ENCODE peak calls at places on chromosome 5, in four cellular contexts. K is sigmoid colon, N is A549, O is left ventricle myocardium inferior. B is an unnamed sample.

GRCh38 chr5:20335978-20336377 is 348.0 kb upstream of the CDH18 start:
- DNase-seq in K (no peak), N (peak), O (no peak), B (no peak)

GRCh38 chr5:2284678-2285077 is 402.0 kb upstream of the IRX4 start:
- DNase-seq in K (peak), N (no peak), O (no peak), B (no peak)

GRCh38 chr5:39714036-39714698 is 289.4 kb upstream of the DAB2 start:
- DNase-seq in K (no peak), N (peak), O (no peak), B (peak)

GRCh38 chr5:174067499-174067898 is 22.0 kb downstream of the NSG2 start:
- DNase-seq in K (no peak), N (no peak), O (no peak), B (no peak)

GRCh38 chr5:134512661-134512999 is 12.8 kb upstream of the JADE2 start:
- DNase-seq in K (no peak), N (no peak), O (no peak), B (no peak)

GRCh38 chr5:141695627-141696180 is 13.7 kb upstream of the ARAP3 start:
- DNase-seq in K (no peak), N (no peak), O (peak), B (peak)

GRCh38 chr5:133225671-133226152 is 173.9 kb downstream of the HSPA4 start:
- DNase-seq in K (peak), N (no peak), O (no peak), B (no peak)

GRCh38 chr5:42785756-42786155 is 25.9 kb downstream of the SELENOP start:
- DNase-seq in K (no peak), N (no peak), O (no peak), B (no peak)

GRCh38 chr5:118598311-118598710 is 390.0 kb downstream of the DTWD2 start:
- DNase-seq in K (no peak), N (no peak), O (no peak), B (no peak)

GRCh38 chr5:64160196-64160595 is 5.4 kb upstream of the RNF180 start:
- DNase-seq in K (no peak), N (no peak), O (no peak), B (no peak)

GRCh38 chr5:93995126-93995621 is 253.8 kb upstream of the POU5F2 start:
- DNase-seq in K (no peak), N (no peak), O (no peak), B (peak)

GRCh38 chr5:417765-418559 is 25.0 kb upstream of the EXOC3 start:
- DNase-seq in K (no peak), N (no peak), O (no peak), B (peak)

GRCh38 chr5:72842816-72843215 is 26.4 kb downstream of the TNPO1 start:
- DNase-seq in K (no peak), N (peak), O (no peak), B (no peak)

GRCh38 chr5:28779161-28779754 is 1740.9 kb upstream of the CDH9 start:
- DNase-seq in K (no peak), N (peak), O (no peak), B (no peak)

GRCh38 chr5:118990582-118990981 is 2.2 kb upstream of the DTWD2 start:
- DNase-seq in K (no peak), N (no peak), O (no peak), B (no peak)

GRCh38 chr5:110663525-110663924 is 62.9 kb downstream of the TMEM232 start:
- DNase-seq in K (no peak), N (no peak), O (no peak), B (no peak)

GRCh38 chr5:53326420-53327153 is 153.8 kb upstream of the FST start:
- DNase-seq in K (no peak), N (no peak), O (no peak), B (peak)

GRCh38 chr5:35483797-35484196 is 133.9 kb upstream of the SPEF2 start:
- DNase-seq in K (no peak), N (no peak), O (no peak), B (no peak)

GRCh38 chr5:83856898-83857297 is 136.2 kb upstream of the HAPLN1 start:
- DNase-seq in K (no peak), N (no peak), O (no peak), B (peak)

GRCh38 chr5:168583742-168584482 is 4.7 kb upstream of the PANK3 start:
- DNase-seq in K (no peak), N (no peak), O (no peak), B (no peak)

GRCh38 chr5:19401032-19401431 is 587.0 kb downstream of the CDH18 start:
- DNase-seq in K (no peak), N (no peak), O (no peak), B (no peak)

GRCh38 chr5:143116817-143117216 is 286.7 kb downstream of the NR3C1 start:
- DNase-seq in K (no peak), N (no peak), O (no peak), B (no peak)

GRCh38 chr5:143117821-143118220 is 285.7 kb downstream of the NR3C1 start:
- DNase-seq in K (no peak), N (no peak), O (no peak), B (no peak)

GRCh38 chr5:143119881-143120341 is 283.6 kb downstream of the NR3C1 start:
- DNase-seq in K (no peak), N (no peak), O (no peak), B (no peak)

GRCh38 chr5:143119301-143119769 is 284.2 kb downstream of the NR3C1 start:
- DNase-seq in K (no peak), N (no peak), O (no peak), B (peak)

GRCh38 chr5:143118222-143118621 is 285.3 kb downstream of the NR3C1 start:
- DNase-seq in K (no peak), N (no peak), O (no peak), B (no peak)
- TF ChIP-seq CTCF in K (no peak), N (no peak), O (no peak), B (no peak)

DNA sequence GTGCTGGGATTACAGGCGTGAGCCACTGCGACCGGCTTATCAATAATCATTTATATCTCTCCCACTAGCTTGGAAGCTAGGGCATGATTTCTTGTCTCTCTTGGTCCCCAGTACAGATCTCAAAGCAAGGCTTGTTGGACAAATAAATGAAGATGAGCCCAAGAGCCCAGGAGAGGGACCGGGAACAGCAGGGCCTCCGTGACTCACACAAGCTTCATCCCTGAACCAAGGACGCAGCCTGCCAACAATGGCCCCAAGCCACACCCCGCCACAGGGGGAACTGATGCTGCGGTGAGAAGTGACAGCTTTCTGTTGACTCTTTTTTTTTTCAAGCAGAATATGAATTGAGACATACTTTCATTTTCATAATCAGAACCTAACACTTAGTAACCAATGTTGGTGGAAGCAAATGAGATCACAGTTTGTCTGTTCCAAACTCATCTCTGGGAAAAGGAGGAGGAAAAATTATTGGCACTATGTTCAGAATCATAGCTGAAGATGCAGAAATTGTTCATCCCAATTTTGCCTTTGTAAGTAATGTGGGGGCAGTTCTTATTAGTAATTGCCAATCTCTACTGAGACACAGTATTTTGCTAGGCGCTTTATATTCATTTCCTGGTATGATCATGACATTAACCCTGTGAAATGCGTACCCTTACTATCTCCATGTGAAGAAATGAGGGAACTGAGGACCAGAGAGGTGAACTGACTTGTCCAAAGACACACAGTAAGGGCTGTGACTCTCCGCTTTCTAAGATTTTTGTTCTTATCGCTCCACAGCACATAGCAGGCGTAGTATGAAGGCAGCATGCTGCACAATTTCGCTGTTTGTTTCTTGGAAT is 6.6 kb upstream of the DUSP1 start:
- DNase-seq in K (peak), N (peak), O (peak), B (peak)
- H3K4me3 ChIP-seq in K (no peak), N (peak), O (no peak), B (peak)

GRCh38 chr5:116388564-116389258 is 185.9 kb downstream of the SEMA6A start:
- DNase-seq in K (no peak), N (no peak), O (no peak), B (no peak)
- TF ChIP-seq CTCF in K (no peak), N (no peak), O (peak), B (no peak)

DNA sequence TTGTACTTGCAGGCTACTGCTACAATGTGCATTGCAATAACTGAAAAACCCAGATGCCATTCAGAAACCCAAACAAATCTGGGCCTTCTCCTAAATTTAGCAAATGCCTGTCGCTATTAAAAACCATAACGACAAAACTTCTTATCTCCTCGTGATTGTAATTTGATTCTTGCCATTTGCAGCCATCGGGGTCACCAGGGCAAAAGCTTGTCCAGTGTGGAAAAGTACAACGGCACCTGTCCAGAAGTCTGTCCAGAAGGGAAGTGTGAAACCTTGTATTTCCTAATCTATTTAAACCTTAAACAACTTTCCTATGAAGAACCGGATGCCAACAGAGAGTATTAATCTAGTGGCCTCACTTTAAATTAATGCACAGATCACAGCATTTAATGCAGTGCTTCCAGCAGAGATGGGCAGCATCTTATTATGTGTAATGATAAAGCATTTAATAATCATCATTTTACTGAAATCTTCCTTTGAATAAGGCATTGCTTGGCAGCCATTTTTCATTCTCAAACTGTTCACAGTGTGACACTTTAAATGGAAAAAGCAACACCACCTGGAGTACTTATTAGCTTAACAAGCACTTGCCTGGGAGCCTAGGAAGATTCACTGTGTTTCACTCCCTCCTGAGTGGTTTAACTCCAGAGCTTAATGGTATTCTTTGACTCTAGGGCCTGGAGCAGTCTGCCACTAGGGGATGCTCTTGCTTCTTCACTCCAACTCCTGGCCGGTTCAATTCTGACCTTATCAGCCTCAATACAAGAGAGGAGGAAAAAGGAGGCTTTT is 4.9 kb upstream of the C7 start:
- DNase-seq in K (peak), N (peak), O (peak), B (peak)
- H3K4me3 ChIP-seq in K (no peak), N (no peak), O (no peak), B (no peak)

DNA sequence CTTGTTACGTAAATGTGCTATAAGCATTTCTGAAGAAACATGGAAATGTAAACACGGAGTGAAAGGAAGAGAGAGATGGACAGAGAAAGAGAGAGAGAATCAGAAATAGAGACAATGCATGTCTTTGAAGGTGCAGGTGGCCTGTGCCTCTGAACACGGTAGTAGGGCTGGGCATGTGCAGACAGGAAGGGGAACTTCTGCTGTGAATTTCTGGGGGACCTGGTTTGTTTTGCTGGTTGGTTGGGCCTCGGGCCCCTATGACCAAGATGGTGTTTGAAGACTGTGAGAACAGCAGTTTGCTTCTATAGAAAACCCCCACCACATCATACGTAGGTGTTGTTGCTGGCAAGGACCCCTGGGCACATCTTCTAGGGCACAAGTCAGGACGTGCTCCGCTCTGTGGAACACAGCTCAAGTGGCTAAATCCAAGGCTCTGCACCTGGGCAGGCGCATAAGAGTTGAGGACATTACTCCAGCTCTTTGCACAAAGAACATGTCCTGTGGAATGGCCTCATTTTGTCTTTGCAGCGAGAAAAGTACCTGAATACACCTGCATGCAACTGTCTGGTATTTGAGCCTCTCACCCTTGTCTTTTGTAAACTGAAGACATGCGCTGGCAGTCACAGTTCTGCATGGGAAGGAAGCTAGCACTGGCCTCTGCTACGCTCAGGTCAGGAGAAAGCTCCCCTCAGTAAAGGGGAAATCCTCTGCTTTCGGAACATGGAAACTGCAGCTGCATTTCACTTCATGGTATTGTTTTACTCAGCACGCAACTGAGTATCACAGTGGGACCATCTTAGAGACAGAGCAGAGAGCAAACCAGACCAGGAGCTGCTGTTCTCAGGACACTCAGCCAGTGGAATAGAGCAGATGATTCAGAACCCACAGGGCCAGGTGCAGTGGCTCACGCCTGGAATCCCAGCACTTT is 2.7 kb downstream of the OR2V2 start:
- DNase-seq in K (no peak), N (no peak), O (no peak), B (no peak)
- TF ChIP-seq CTCF in K (no peak), N (no peak), O (no peak), B (no peak)

GRCh38 chr5:34009610-34010009 is 1.8 kb upstream of the AMACR start:
- DNase-seq in K (no peak), N (no peak), O (no peak), B (no peak)

GRCh38 chr5:34007675-34008600 is at the start of gene AMACR:
- DNase-seq in K (peak), N (peak), O (peak), B (peak)

GRCh38 chr5:34011521-34011920 is 3.7 kb upstream of the AMACR start:
- DNase-seq in K (no peak), N (no peak), O (no peak), B (no peak)

GRCh38 chr5:34007116-34007674 is 655 bp downstream of the AMACR start:
- DNase-seq in K (no peak), N (no peak), O (no peak), B (no peak)

DNA sequence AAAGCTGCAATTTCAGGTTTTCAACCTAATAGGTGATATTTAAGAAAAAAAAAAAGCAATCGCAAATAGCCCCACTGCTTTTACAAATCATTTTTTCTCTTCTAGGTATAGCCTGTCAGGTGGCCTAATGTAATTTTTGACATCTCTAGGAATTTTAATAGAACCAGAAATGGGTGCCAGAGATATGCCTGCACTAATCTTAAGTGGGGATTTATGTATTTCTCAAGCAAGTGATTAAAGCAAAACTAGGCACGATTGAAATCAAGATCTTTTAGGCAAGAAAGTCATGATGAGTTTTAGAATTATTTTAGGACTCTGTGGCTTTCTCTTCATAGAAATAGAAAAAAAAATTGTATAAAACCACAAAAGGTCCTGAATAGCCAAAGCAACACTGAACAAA is 871 bp upstream of the AMACR start:
- DNase-seq in K (no peak), N (no peak), O (no peak), B (no peak)
- H3K4me3 ChIP-seq in K (peak), N (peak), O (peak), B (peak)

GRCh38 chr5:143648696-143649095 is 163.3 kb upstream of the HMHB1 start:
- DNase-seq in K (no peak), N (peak), O (no peak), B (no peak)
- TF ChIP-seq CTCF in K (no peak), N (no peak), O (peak), B (no peak)

DNA sequence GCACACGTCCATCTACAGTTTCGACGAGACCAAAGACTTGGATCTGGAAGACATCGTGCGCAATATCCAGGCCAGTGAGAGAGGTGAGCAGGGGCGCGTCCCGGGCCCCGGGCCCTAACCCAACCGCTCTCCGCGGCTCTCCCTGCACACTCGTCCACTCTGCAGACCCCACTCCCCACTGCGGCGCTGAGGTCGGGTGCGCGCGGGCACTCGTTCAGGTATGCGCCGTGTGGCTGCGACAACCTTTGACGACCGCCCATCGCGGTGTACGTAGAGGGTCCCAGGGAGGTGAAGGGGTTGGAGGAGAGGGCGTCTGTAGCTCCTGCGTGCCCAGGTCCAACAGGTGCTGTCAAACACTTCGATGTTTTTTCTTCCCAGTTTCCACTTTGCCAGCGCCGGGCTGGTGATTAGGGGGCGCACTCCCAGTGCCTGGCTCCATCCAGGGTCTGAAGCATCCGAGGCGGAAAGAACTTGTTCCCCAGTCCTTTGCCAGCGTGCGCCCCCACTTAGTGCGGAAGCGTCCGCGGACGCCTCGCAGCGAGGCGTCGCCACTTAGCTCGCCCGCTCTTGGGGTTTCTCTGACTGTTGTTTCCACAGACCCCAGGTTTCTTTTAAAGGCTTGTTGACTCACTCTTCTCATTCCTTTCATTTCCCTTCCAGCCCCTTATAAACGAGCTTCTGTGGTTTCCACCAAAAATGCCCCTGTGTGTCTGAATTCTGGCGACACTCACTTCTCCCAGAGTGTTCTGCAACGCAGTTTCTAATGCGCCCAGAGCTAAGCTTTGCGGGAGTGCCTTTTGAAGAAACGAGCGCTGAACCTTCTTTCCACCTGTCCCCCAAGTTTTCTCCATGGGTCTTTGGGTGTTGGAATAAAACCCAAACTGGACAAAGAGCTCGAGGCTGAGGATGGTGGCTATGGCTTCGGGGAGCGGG is 1.6 kb downstream of the NPR3 start:
- DNase-seq in K (no peak), N (no peak), O (no peak), B (peak)
- H3K4me3 ChIP-seq in K (peak), N (peak), O (peak), B (peak)

B was measured in AG10803.